ENCODE peak calls at places on chromosomes 16 and 17, in four cellular contexts. One of them, this sample, is unnamed.

GRCh38 chr16:13672196-13672595 is 247.8 kb upstream of the ERCC4 start:
- DNase-seq in K562: no peak
- DNase-seq in HCT116: no peak
- DNase-seq in HepG2: peak; percentile 47
- DNase-seq in this sample: no peak

GRCh38 chr16:89599451-89599858 is 14.0 kb upstream of the DPEP1 start:
- DNase-seq in HepG2: peak; percentile 69
- DNase-seq in K562: peak; percentile 67
- DNase-seq in HCT116: peak; percentile 63
- DNase-seq in this sample: no peak

GRCh38 chr16:17105239-17105721 is 365.5 kb downstream of the XYLT1 start:
- DNase-seq in K562: no peak
- DNase-seq in HCT116: no peak
- DNase-seq in HepG2: no peak
- DNase-seq in this sample: no peak

GRCh38 chr17:71530227-71530626 is 590.6 kb upstream of the SOX9 start:
- DNase-seq in K562: no peak
- DNase-seq in HepG2: no peak
- DNase-seq in HCT116: no peak
- DNase-seq in this sample: no peak

GRCh38 chr16:50133214-50133613 is 19.9 kb upstream of the TENT4B start:
- DNase-seq in HepG2: no peak
- DNase-seq in K562: no peak
- DNase-seq in HCT116: no peak
- DNase-seq in this sample: no peak

GRCh38 chr16:71288570-71288889 is 672 bp downstream of the CMTR2 start:
- DNase-seq in HepG2: no peak
- DNase-seq in HCT116: no peak
- DNase-seq in K562: no peak
- DNase-seq in this sample: no peak

GRCh38 chr17:83024205-83024971 is 55.0 kb upstream of the METRNL start:
- DNase-seq in HCT116: no peak
- DNase-seq in HepG2: no peak
- DNase-seq in K562: no peak
- DNase-seq in this sample: no peak

GRCh38 chr16:87806608-87807546 is 41.1 kb upstream of the KLHDC4 start:
- DNase-seq in HCT116: peak; percentile 77
- DNase-seq in K562: peak; percentile 54
- DNase-seq in HepG2: peak; percentile 61
- DNase-seq in this sample: peak; percentile 41

GRCh38 chr16:1102921-1103648 is 7.0 kb upstream of the C1QTNF8 start:
- DNase-seq in HCT116: no peak
- DNase-seq in HepG2: no peak
- DNase-seq in K562: peak; percentile 89
- DNase-seq in this sample: no peak

GRCh38 chr17:38893612-38894011 is 23.8 kb downstream of the LASP1 start:
- DNase-seq in HepG2: no peak
- DNase-seq in K562: no peak
- DNase-seq in HCT116: no peak
- DNase-seq in this sample: no peak

GRCh38 chr17:64455993-64456885 is 7.3 kb downstream of the MILR1 start:
- DNase-seq in K562: no peak
- DNase-seq in HepG2: no peak
- DNase-seq in HCT116: no peak
- DNase-seq in this sample: no peak

GRCh38 chr17:41199421-41200098 is 9.9 kb downstream of the KRTAP9-1 start:
- DNase-seq in K562: no peak
- DNase-seq in HepG2: no peak
- DNase-seq in HCT116: no peak
- DNase-seq in this sample: no peak

GRCh38 chr17:17933775-17934174 is 38.4 kb downstream of the TOM1L2 start:
- DNase-seq in HCT116: no peak
- DNase-seq in HepG2: no peak
- DNase-seq in K562: no peak
- DNase-seq in this sample: no peak

GRCh38 chr16:83100679-83101078 is 473.9 kb downstream of the CDH13 start:
- DNase-seq in K562: no peak
- DNase-seq in HepG2: no peak
- DNase-seq in HCT116: no peak
- DNase-seq in this sample: no peak

GRCh38 chr17:16255481-16255901 is 38.5 kb downstream of the PIGL start:
- DNase-seq in HepG2: peak; percentile 22
- DNase-seq in K562: no peak
- DNase-seq in HCT116: no peak
- DNase-seq in this sample: no peak

GRCh38 chr17:8894189-8894611 is 26.7 kb upstream of the PIK3R6 start:
- DNase-seq in K562: no peak
- DNase-seq in HepG2: no peak
- DNase-seq in HCT116: no peak
- DNase-seq in this sample: no peak

GRCh38 chr17:1083451-1084187 is 86.7 kb downstream of the TIMM22 start:
- DNase-seq in K562: no peak
- DNase-seq in HCT116: no peak
- DNase-seq in HepG2: no peak
- DNase-seq in this sample: no peak

GRCh38 chr17:60156746-60157145 is 7.0 kb downstream of the CA4 start:
- DNase-seq in HepG2: no peak
- DNase-seq in K562: no peak
- DNase-seq in HCT116: no peak
- DNase-seq in this sample: no peak

GRCh38 chr17:29621751-29622194 is 939 bp downstream of the CORO6 start:
- DNase-seq in HCT116: no peak
- DNase-seq in K562: no peak
- DNase-seq in HepG2: no peak
- DNase-seq in this sample: no peak
- H3K4me3 ChIP-seq in HCT116: peak overlapping the region; percentile 80
- H3K4me3 ChIP-seq in K562: peak overlapping the region; percentile 63
- H3K4me3 ChIP-seq in HepG2: peak overlapping the region; percentile 77
- H3K4me3 ChIP-seq in this sample: peak overlapping the region; percentile 70

DNA sequence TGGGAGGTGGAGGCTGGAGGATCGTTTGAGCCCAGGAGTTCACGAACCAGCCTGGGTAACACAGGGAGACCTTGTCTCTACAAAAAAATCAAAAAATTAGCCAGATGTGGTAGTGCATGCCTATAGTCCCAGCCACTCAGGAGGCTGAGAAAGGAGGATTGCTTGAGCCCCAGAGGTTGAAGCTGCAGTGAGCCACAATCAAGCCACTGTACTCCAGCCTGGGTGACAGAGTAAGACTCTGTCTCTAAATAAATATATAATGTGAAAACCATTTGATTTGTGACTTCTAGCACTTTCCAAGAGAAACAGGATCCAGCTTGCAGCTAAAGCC is 459.1 kb downstream of the SOX9 start:
- DNase-seq in HCT116: no peak
- DNase-seq in HepG2: no peak
- DNase-seq in K562: no peak
- DNase-seq in this sample: no peak
- TF ChIP-seq TCF7L2 in HCT116: no peak
- TF ChIP-seq TCF7L2 in HepG2: no peak
- TF ChIP-seq TCF7L2 in K562: no peak
- TF ChIP-seq TCF7L2 in this sample: no peak

DNA sequence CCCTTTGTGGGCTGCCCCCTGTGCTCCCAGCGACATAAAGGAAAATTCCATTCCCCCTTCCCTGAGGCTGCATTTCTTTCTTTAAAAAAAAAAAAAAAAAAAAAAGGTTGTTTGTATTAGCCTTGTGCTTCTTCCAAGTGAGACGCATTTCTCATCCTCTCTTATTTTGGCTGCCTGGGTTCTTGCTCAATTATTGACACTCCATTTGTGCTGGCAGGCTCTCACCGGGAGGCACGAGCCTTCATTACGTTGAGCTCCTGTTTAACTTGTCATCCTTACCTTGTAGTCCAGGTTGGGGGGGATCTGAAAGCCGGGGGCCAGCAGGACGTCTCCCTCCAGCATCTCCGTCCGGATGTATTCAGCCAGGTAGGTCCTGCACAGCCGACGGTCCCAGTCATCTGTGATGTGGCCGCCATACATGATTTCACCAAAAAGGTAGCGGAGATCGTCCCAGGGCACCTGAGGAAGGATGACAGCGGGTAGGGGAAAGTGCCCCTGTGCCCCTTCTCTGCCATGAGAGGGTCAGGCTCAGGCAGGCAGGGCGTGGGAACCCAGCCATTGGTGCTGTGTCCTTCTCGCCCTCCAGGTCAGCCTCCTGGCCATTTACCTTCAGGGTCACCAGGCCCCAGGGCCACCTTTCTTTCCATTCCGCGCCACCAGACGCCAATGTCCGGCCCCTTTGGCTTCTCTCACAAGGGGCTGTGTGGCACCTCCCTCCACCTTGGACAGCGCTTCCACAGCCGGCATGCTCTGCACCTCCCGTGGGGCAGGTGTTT is 50.6 kb downstream of the PGS1 start:
- DNase-seq in HCT116: no peak
- DNase-seq in HepG2: no peak
- DNase-seq in K562: no peak
- DNase-seq in this sample: no peak
- H3K36me3 ChIP-seq in HCT116: peaks cover 17% of the 10 kb centered on the region
- H3K36me3 ChIP-seq in HepG2: peaks cover 24% of the 10 kb centered on the region
- H3K36me3 ChIP-seq in K562: peaks cover 34% of the 10 kb centered on the region
- H3K36me3 ChIP-seq in this sample: no peaks in the 10 kb centered on the region

GRCh38 chr17:68238894-68239293 is 8.9 kb upstream of the AMZ2 start:
- DNase-seq in HepG2: no peak
- DNase-seq in K562: no peak
- DNase-seq in HCT116: no peak
- DNase-seq in this sample: no peak

GRCh38 chr17:68239967-68240366 is 7.9 kb upstream of the AMZ2 start:
- DNase-seq in K562: no peak
- DNase-seq in HepG2: no peak
- DNase-seq in HCT116: no peak
- DNase-seq in this sample: no peak

DNA sequence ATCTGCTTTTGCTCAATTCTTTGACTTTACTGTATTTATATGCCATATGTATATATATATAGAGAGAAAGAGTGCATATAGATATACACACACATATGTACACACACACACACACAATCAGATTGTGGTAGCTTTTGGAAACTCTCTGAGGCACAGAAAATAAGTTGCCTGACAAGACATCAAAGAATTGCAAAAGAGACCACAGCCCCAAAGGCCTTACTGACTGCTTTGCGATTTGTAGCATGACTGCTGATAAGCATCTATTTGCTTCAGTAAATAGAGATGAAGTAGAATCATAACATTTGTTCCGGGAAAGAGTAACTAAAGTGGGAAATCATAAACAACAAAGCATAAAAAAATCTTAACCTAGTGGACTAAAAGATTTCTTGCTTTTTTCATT is 9.4 kb upstream of the AMZ2 start:
- DNase-seq in K562: no peak
- DNase-seq in HepG2: no peak
- DNase-seq in HCT116: no peak
- DNase-seq in this sample: no peak
- H3K4me3 ChIP-seq in K562: no peak overlapping the region
- H3K4me3 ChIP-seq in HepG2: no peak overlapping the region
- H3K4me3 ChIP-seq in HCT116: no peak overlapping the region
- H3K4me3 ChIP-seq in this sample: no peak overlapping the region

GRCh38 chr17:2158011-2158410 is 103.1 kb downstream of the HIC1 start:
- DNase-seq in K562: no peak
- DNase-seq in HCT116: no peak
- DNase-seq in HepG2: peak; percentile 70
- DNase-seq in this sample: no peak
- TF ChIP-seq TCF7L2 in K562: no peak
- TF ChIP-seq TCF7L2 in HCT116: no peak
- TF ChIP-seq TCF7L2 in HepG2: no peak
- TF ChIP-seq TCF7L2 in this sample: no peak

GRCh38 chr16:4512473-4512872 is 26.1 kb downstream of the CDIP1 start:
- DNase-seq in HepG2: no peak
- DNase-seq in HCT116: no peak
- DNase-seq in K562: no peak
- DNase-seq in this sample: no peak
- H3K36me3 ChIP-seq in HepG2: peaks cover 68% of the 10 kb centered on the region
- H3K36me3 ChIP-seq in HCT116: peaks cover 26% of the 10 kb centered on the region
- H3K36me3 ChIP-seq in K562: peaks cover 55% of the 10 kb centered on the region
- H3K36me3 ChIP-seq in this sample: no peaks in the 10 kb centered on the region

This sample was measured in Panc1.